ENCODE peak calls at places on chromosomes 16 and 17, in five cellular contexts. P is uterus, S is GM23338, D is right cardiac atrium, W is DND-41. G is an unnamed sample. For H3K4me1, the result is how much of the 10 kb centered on the place peaks cover.

GRCh38 chr16:71467810-71468209 is 5.8 kb upstream of the ZNF23 start:
- DNase-seq in P (no peak), S (peak), D (peak), W (peak), G (peak)

GRCh38 chr16:15861996-15862395 is 5.2 kb upstream of the MYH11 start:
- DNase-seq in P (no peak), S (no peak), D (no peak), W (no peak), G (no peak)

GRCh38 chr17:77916771-77917481 is 41.6 kb upstream of the TNRC6C start:
- DNase-seq in P (no peak), S (no peak), D (no peak), W (no peak), G (no peak)

GRCh38 chr17:38873646-38874380 is 4.0 kb downstream of the LASP1 start:
- DNase-seq in P (no peak), S (no peak), D (peak), W (no peak), G (no peak)

GRCh38 chr16:85995591-85996461 is 96.9 kb downstream of the IRF8 start:
- DNase-seq in P (no peak), S (no peak), D (no peak), W (no peak), G (no peak)

GRCh38 chr17:67125924-67126323 is 81.6 kb downstream of the CACNG1 start:
- DNase-seq in P (no peak), S (no peak), D (no peak), W (no peak), G (no peak)

GRCh38 chr17:82980632-82981031 is 98.8 kb upstream of the METRNL start:
- DNase-seq in P (no peak), S (no peak), D (no peak), W (no peak), G (no peak)

GRCh38 chr17:65092262-65092661 is 35.7 kb upstream of the GNA13 start:
- DNase-seq in P (no peak), S (no peak), D (no peak), W (no peak), G (no peak)

GRCh38 chr16:75477680-75478473 is 13.4 kb upstream of the TMEM170A start:
- DNase-seq in P (no peak), S (no peak), D (no peak), W (no peak), G (no peak)

GRCh38 chr16:20249247-20249646 is 78.1 kb downstream of the GP2 start:
- DNase-seq in P (no peak), S (no peak), D (no peak), W (no peak), G (no peak)

GRCh38 chr17:77704048-77704815 is 254.3 kb upstream of the TNRC6C start:
- DNase-seq in P (no peak), S (no peak), D (no peak), W (no peak), G (no peak)

GRCh38 chr17:74952431-74953128 is 16.9 kb downstream of the OTOP3 start:
- DNase-seq in P (no peak), S (no peak), D (peak), W (no peak), G (no peak)

GRCh38 chr16:13146829-13147228 is 245.4 kb downstream of the SHISA9 start:
- DNase-seq in P (no peak), S (no peak), D (no peak), W (no peak), G (no peak)
- H3K27ac ChIP-seq in P (no peak), S (no peak), D (no peak), W (no peak), G (no peak)

DNA sequence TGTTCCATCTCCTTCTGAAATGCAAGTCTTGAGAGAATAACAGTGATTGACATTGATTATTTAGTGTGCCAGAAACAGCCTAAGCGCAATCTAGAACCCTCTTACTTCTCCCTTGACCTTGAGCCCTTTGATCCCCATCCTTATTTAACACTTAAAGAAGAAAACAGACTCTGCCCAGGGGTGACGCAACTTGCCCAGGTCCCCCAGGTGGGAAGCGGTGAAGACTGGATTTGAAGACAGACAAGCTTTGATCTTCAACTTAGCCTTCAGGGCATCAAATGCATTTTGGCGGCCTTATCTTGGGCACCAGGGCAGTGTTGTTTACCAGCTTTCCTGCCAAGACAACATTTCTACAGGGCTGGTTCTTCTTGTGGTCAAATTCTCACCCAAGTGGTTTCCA is 8.9 kb upstream of the CIITA start:
- DNase-seq in P (no peak), S (no peak), D (no peak), W (no peak), G (no peak)
- H3K4me1 ChIP-seq in P (under half), S (under half), D (under half), W (under half), G (under half)

DNA sequence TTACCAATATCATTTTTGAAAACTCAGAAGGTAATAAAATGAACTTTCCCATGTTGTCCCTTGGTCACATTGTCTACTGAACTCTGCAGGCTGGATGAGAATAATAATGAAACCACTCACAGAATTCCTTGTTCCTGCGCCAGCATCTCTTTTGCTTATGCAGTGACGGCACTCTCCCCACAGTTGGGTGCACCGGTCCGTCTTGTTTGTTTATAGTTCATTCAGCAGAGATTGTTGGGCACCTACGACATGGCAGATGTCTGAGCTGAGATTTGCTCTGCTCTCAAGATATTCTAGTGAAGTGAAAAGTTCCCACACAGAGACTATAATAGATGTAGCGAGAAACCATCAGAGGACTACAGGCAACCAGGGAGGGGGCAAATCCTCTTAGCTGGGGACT is 375.7 kb upstream of the CDH11 start:
- DNase-seq in P (no peak), S (no peak), D (no peak), W (no peak), G (no peak)
- H3K4me3 ChIP-seq in P (no peak), S (no peak), D (no peak), W (no peak), G (no peak)

DNA sequence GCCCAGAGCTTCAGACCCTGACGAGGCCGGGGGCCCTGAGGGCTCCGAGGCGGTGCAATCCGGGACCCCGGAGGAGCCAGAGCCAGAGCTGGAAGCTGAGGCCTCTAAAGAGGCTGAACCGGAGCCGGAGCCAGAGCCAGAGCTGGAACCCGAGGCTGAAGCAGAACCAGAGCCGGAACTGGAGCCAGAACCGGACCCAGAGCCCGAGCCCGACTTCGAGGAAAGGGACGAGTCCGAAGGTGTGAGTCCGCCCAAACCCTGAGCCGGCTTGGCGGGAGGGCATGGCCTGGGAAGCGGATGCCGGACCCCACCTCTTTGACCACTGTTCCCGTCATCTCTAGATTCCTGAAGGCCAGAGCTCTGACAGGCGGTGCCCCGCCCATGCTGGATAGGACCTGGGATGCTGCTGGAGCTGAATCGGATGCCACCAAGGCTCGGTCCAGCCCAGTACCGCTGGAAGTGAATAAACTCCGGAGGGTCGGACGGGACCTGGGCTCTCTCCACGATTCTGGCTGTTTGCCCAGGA is 4.4 kb downstream of the NOL3 start:
- DNase-seq in P (no peak), S (no peak), D (no peak), W (no peak), G (no peak)
- H3K27ac ChIP-seq in P (peak), S (no peak), D (peak), W (no peak), G (no peak)

G was measured in naive thymus-derived CD4-positive, alpha-beta T cell.